ENCODE peak calls at places on chromosomes 1 and 21, in five cellular contexts. M is transverse colon, O is esophagus muscularis mucosa, G is sigmoid colon, Y is HCT116. X is an unnamed sample. For H3K4me1, the result is how much of the 10 kb centered on the place peaks cover.

GRCh38 chr1:31181515-31182343 is 58.0 kb downstream of the NKAIN1 start:
- DNase-seq in M (peak), G (peak), O (no peak), Y (peak), X (no peak)

GRCh38 chr1:2234762-2235113 is 6.6 kb downstream of the SKI start:
- DNase-seq in O (no peak), G (no peak), M (no peak), Y (no peak), X (no peak)

GRCh38 chr1:218080818-218081217 is 204.3 kb upstream of the RRP15 start:
- DNase-seq in G (no peak), M (no peak), O (no peak), Y (no peak), X (no peak)

GRCh38 chr1:59020151-59020997 is 236.5 kb upstream of the JUN start:
- DNase-seq in O (no peak), Y (no peak), M (peak), G (peak), X (peak)

GRCh38 chr1:9165396-9165795 is 36.5 kb upstream of the GPR157 start:
- DNase-seq in M (no peak), O (no peak), G (no peak), Y (no peak), X (no peak)

GRCh38 chr1:1703796-1704195 is 11.2 kb upstream of the SLC35E2B start:
- DNase-seq in Y (no peak), G (peak), O (no peak), M (no peak), X (no peak)

GRCh38 chr1:176559474-176560390 is 96.8 kb downstream of the PAPPA2 start:
- DNase-seq in M (peak), G (peak), Y (peak), O (no peak), X (peak)

GRCh38 chr1:172585348-172585747 is 52.4 kb downstream of the SUCO start:
- DNase-seq in G (no peak), O (no peak), Y (no peak), M (no peak), X (no peak)

GRCh38 chr1:205913451-205914204 is 29.6 kb downstream of the SLC26A9 start:
- DNase-seq in G (no peak), Y (no peak), M (no peak), O (no peak), X (peak)

GRCh38 chr1:245154429-245155185 is at the start of gene KIF26B:
- DNase-seq in Y (no peak), O (no peak), M (no peak), G (no peak), X (no peak)

GRCh38 chr1:36137776-36138175 is 11.5 kb downstream of the TRAPPC3 start:
- DNase-seq in G (no peak), M (no peak), O (no peak), Y (no peak), X (no peak)

GRCh38 chr1:160066829-160067720 is 2.9 kb downstream of the KCNJ10 start:
- DNase-seq in M (no peak), G (no peak), O (no peak), Y (no peak), X (no peak)

GRCh38 chr1:233673146-233673946 is 59.4 kb downstream of the KCNK1 start:
- DNase-seq in O (peak), G (no peak), Y (no peak), M (no peak), X (no peak)

GRCh38 chr1:233675394-233675793 is 61.5 kb downstream of the KCNK1 start:
- DNase-seq in M (no peak), G (no peak), O (no peak), Y (no peak), X (no peak)

GRCh38 chr1:233675893-233676292 is 62.0 kb downstream of the KCNK1 start:
- DNase-seq in G (no peak), Y (no peak), M (no peak), O (peak), X (no peak)

GRCh38 chr1:233672732-233673131 is 58.8 kb downstream of the KCNK1 start:
- DNase-seq in G (no peak), M (no peak), Y (no peak), O (no peak), X (no peak)

DNA sequence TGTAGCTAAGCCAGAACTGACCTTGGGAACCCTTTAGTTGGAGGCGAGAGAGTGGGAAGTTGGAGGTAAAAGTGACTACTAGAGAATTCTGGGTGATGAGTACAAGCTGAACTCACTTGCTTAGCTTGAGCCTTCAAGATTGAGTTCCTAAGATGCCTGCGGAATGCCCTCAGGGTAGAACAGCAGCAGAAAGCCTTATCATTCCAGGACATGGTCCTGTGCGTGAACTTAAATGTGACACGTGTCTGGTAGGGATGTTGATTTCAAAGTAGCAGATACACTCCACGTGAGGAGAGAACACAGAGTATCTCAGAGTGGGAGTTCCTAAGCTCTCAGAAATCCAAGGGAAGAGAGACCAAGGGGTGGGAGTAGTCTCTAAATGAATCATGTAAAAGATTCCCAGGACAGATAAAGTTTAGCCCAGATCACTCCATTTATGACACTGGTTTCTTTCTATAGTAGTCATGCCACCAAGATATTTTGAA is 60.1 kb downstream of the KCNK1 start:
- DNase-seq in G (no peak), O (peak), M (no peak), Y (no peak), X (no peak)
- H3K4me1 ChIP-seq in G (under half), O (under half), M (under half), Y (under half), X (under half)

GRCh38 chr1:216820345-216820744 is 97.1 kb upstream of the ESRRG start:
- DNase-seq in G (no peak), Y (no peak), M (no peak), O (no peak), X (no peak)

GRCh38 chr1:216812966-216813365 is 89.7 kb upstream of the ESRRG start:
- DNase-seq in O (no peak), G (no peak), Y (no peak), M (no peak), X (no peak)

GRCh38 chr1:216815239-216815955 is 92.2 kb upstream of the ESRRG start:
- DNase-seq in G (no peak), O (no peak), Y (no peak), M (no peak), X (no peak)

GRCh38 chr1:216822480-216822879 is 99.3 kb upstream of the ESRRG start:
- DNase-seq in M (no peak), Y (no peak), O (no peak), G (no peak), X (no peak)

GRCh38 chr1:216818284-216818683 is 95.1 kb upstream of the ESRRG start:
- DNase-seq in Y (no peak), M (no peak), O (no peak), G (no peak), X (no peak)
- TF ChIP-seq POLR2AphosphoS5 in Y (no peak), M (no peak), O (no peak), G (no peak), X (no peak)

DNA sequence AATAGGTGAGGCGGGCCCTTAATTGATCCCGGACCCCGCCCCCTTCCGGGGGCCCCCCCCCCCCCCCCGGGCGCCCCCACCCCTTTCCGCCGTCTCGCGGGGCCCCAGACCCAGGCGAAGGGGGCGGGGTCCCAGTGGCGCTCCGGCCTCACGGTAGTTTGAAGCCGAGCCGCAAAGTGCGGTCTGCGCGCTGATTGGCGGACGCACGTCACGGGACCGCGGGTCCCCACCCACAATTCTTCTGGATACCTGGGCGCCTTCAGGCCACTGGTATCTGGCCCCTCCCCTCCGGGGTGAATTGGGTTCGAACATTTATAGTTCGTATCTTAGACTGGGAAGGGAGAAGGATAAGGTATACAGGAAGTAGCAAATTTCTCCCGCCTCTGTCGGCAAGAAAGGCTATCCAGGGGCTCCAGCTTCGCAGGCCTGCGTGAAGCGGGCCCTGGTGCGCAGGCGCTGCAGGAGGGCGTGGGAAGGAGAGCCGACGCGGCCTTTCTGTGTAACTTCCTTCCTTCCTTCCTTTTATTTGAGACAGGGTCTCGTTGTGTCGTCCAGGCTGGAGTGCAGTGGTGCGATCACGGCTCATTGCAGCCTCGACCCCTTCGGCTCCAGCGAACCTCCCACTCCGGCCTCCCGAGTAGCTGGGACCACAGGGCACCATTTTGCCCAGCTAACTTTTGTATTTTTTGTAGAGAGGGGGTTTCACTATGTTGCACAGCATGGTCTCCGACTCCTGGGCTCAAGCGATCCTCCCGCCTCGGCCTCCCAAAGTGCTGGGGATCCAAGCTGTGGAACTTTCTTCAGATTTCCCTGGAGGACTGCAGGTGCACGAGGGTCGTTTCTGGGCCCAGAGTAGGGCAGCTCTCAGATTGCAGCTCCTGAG is 564 bp upstream of the HMGN1 start:
- DNase-seq in O (peak), G (peak), M (peak), Y (peak), X (peak)
- TF ChIP-seq POLR2A in O (no peak), G (peak), M (peak), Y (no peak), X (no peak)

GRCh38 chr1:154420961-154421924 is 16.1 kb downstream of the IL6R start:
- DNase-seq in M (no peak), O (no peak), G (no peak), Y (no peak), X (no peak)

GRCh38 chr1:154418062-154418897 is 13.1 kb downstream of the IL6R start:
- DNase-seq in Y (peak), G (no peak), O (no peak), M (peak), X (no peak)

GRCh38 chr1:154419620-154420020 is 14.5 kb downstream of the IL6R start:
- DNase-seq in O (peak), G (peak), Y (no peak), M (peak), X (no peak)

GRCh38 chr1:154418898-154419619 is 13.9 kb downstream of the IL6R start:
- DNase-seq in Y (no peak), O (no peak), M (no peak), G (no peak), X (no peak)

GRCh38 chr1:154420172-154420571 is 15.0 kb downstream of the IL6R start:
- DNase-seq in Y (no peak), M (peak), O (peak), G (peak), X (peak)
- H3K4me1 ChIP-seq in Y (half or more), M (half or more), O (half or more), G (half or more), X (half or more)

DNA sequence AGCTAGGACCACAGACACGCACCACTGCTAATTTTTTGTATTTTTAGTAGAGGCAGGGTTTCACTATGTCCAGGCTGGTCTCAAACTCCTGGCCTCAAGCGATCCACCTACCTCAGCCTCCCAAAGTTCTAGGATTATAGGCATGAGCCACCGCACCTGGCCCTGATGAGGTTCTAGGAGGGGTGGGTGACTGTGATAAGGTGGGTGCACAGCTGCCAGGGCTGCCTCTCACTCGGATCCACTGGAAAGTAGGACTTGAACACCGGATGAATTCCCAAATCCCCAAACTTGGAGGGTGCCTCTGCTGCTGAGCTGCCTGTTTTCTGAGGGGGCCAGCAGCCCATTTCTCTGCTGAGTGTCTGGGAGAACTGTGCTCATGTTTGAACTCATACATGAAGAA is 68.2 kb upstream of the PARP1 start:
- DNase-seq in O (no peak), M (no peak), Y (no peak), G (no peak), X (no peak)
- TF ChIP-seq POLR2AphosphoS5 in O (no peak), M (no peak), Y (no peak), G (no peak), X (no peak)

GRCh38 chr1:92459871-92460320 is 26.8 kb downstream of the GFI1 start:
- DNase-seq in Y (no peak), O (no peak), M (no peak), G (no peak), X (no peak)
- TF ChIP-seq POLR2A in Y (no peak), O (no peak), M (no peak), G (no peak), X (no peak)